ENCODE peak calls at places on chromosomes 6 and 20, in eight cellular contexts. V is CD4-positive, CD25-positive, alpha-beta regulatory T cell; G is mesenchymal stem cell; U is cardiac muscle cell; X is left ventricle myocardium inferior; S is adrenal gland; E is heart right ventricle; N is transverse colon. C is an unnamed sample.

GRCh38 chr6:44569931-44570385 is 182.5 kb downstream of the CDC5L start:
- DNase-seq in X (peak; percentile 67), U (peak; percentile 63), E (peak; percentile 37), S (peak; percentile 26), G (no peak), V (no peak), N (peak; percentile 18), C (no peak)

GRCh38 chr6:168016756-168017525 is 19.5 kb downstream of the KIF25 start:
- DNase-seq in U (peak; percentile 65), N (no peak), S (no peak), X (no peak), V (no peak), G (no peak), E (no peak), C (peak; percentile 43)

GRCh38 chr6:66930559-66931290 is 1223.7 kb upstream of the EYS start:
- DNase-seq in E (no peak), V (no peak), N (no peak), U (peak; percentile 55), S (no peak), G (peak; percentile 15), X (no peak), C (peak; percentile 47)

GRCh38 chr6:124741341-124741740 is 220.9 kb upstream of the RNF217 start:
- DNase-seq in S (no peak), E (no peak), U (no peak), V (no peak), G (no peak), X (no peak), N (no peak), C (peak; percentile 85)

GRCh38 chr20:63202811-63203526 is 13.0 kb downstream of the YTHDF1 start:
- DNase-seq in U (no peak), N (no peak), S (no peak), X (no peak), V (no peak), G (no peak), E (no peak), C (no peak)

GRCh38 chr6:89596484-89596883 is 42.1 kb downstream of the LYRM2 start:
- DNase-seq in N (no peak), E (no peak), S (no peak), X (no peak), G (no peak), V (no peak), U (no peak), C (peak; percentile 21)

GRCh38 chr20:10591956-10592521 is 81.8 kb downstream of the JAG1 start:
- DNase-seq in X (no peak), U (no peak), S (no peak), V (no peak), G (no peak), N (no peak), E (no peak), C (no peak)

GRCh38 chr6:134512946-134513345 is 195.0 kb upstream of the SGK1 start:
- DNase-seq in U (peak; percentile 43), S (peak; percentile 45), E (peak; percentile 53), N (no peak), X (peak; percentile 64), V (no peak), G (no peak), C (no peak)

GRCh38 chr20:62774076-62774714 is 22.1 kb upstream of the MRGBP start:
- DNase-seq in X (no peak), U (no peak), V (no peak), G (no peak), N (no peak), S (no peak), E (no peak), C (no peak)

GRCh38 chr20:38250607-38251006 is 9.9 kb downstream of the KIAA1755 start:
- DNase-seq in G (no peak), V (no peak), S (no peak), X (no peak), E (no peak), N (no peak), U (no peak), C (no peak)

GRCh38 chr6:11710221-11710836 is 68.3 kb downstream of the ADTRP start:
- DNase-seq in G (no peak), E (no peak), N (no peak), U (no peak), S (no peak), X (no peak), V (peak; percentile 58), C (peak; percentile 33)

GRCh38 chr6:46378882-46379405 is 112.3 kb downstream of the RCAN2 start:
- DNase-seq in X (no peak), N (no peak), E (no peak), V (no peak), S (no peak), U (no peak), G (no peak), C (no peak)

GRCh38 chr20:48056218-48056617 is 270.9 kb upstream of the SULF2 start:
- DNase-seq in V (no peak), S (no peak), U (no peak), X (no peak), G (no peak), E (no peak), N (no peak), C (no peak)

GRCh38 chr6:20454201-20454824 is 52.6 kb downstream of the E2F3 start:
- DNase-seq in X (no peak), V (peak; percentile 54), G (no peak), S (no peak), U (no peak), E (no peak), N (no peak), C (no peak)

GRCh38 chr20:32007787-32008616 is 2.2 kb upstream of the CCM2L start:
- DNase-seq in S (peak; percentile 26), E (peak; percentile 58), X (peak; percentile 58), N (no peak), U (peak; percentile 50), V (no peak), G (no peak), C (no peak)

GRCh38 chr6:4599924-4600323 is 176.3 kb upstream of the CDYL start:
- DNase-seq in U (peak; percentile 84), G (peak; percentile 86), X (no peak), E (no peak), V (no peak), N (no peak), S (no peak), C (peak; percentile 100)

GRCh38 chr6:51303313-51303712 is 484.6 kb downstream of the TFAP2B start:
- DNase-seq in N (no peak), E (no peak), X (no peak), U (no peak), V (no peak), G (no peak), S (no peak), C (no peak)

GRCh38 chr6:42017021-42017643 is 33.2 kb upstream of the TAF8 start:
- DNase-seq in G (peak; percentile 90), E (no peak), U (peak; percentile 82), N (no peak), S (peak; percentile 67), V (no peak), X (no peak), C (peak; percentile 63)

GRCh38 chr20:54665812-54666211 is 190.4 kb downstream of the DOK5 start:
- DNase-seq in X (no peak), V (no peak), N (no peak), U (no peak), E (no peak), G (no peak), S (no peak), C (no peak)

GRCh38 chr20:17491041-17491440 is 40.1 kb downstream of the BFSP1 start:
- DNase-seq in X (no peak), N (no peak), G (no peak), S (no peak), E (no peak), U (no peak), V (no peak), C (no peak)

GRCh38 chr20:33401042-33401921 is at the start of gene CDK5RAP1:
- DNase-seq in X (peak; percentile 84), U (peak; percentile 94), V (peak; percentile 85), S (peak; percentile 87), G (peak; percentile 93), N (peak; percentile 88), E (peak; percentile 80), C (peak; percentile 77)

DNA sequence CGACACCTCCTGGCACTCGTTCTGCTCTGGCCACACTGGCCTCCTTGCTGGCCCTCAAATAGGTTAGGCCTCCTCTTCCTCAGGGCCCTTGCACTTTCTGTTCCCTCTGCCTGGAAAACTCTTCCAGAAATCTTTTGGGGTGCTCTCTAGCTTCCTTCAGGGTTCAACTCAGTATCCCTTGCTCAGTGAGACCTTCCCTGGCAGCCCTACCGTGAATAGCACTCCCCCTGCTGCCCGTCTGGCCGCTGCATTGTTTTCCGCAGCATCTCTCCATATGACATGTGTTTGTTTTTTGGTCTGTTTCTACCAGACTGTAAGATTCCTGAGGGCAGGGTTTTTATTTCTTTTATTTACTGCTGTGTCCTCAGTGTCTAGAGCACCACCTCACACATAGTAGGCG is 6.7 kb downstream of the DDX27 start:
- DNase-seq in X (no peak), V (no peak), G (no peak), N (no peak), U (no peak), S (no peak), E (no peak), C (no peak)
- H3K36me3 ChIP-seq in X (peaks cover 95% of the 10 kb centered on the region), V (peaks cover 87% of the 10 kb centered on the region), G (peaks cover 79% of the 10 kb centered on the region), N (peaks cover 84% of the 10 kb centered on the region), U (peaks cover 38% of the 10 kb centered on the region), S (no peaks in the 10 kb centered on the region), E (peaks cover 97% of the 10 kb centered on the region), C (peaks cover 45% of the 10 kb centered on the region)

GRCh38 chr6:30610065-30610464 is 7.0 kb downstream of the PPP1R10 start:
- DNase-seq in X (no peak), V (no peak), U (no peak), S (no peak), E (no peak), G (no peak), N (no peak), C (no peak)
- H3K36me3 ChIP-seq in X (peaks cover 46% of the 10 kb centered on the region), V (peaks cover 49% of the 10 kb centered on the region), U (peaks cover 36% of the 10 kb centered on the region), S (no peaks in the 10 kb centered on the region), E (peaks cover 45% of the 10 kb centered on the region), G (peaks cover 19% of the 10 kb centered on the region), N (peaks cover 44% of the 10 kb centered on the region), C (peaks cover 16% of the 10 kb centered on the region)

DNA sequence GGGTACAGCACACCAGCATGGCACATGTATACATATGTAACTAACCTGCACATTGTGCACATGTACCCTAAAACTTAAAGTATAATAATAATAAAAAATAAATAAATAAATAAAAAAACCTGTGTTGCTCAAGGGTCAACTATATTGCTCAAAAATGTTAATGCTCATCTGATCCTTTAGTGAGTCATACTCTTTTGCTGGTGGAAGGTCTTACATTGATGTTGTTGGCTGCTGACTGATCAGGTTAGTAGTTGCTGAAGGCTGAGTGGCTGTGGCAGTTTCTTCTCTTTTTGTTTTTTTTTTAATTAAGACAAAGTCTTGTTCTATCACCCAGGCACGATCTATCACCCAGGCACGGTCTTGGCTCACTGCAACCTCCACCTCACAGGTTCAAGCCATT is 29.6 kb upstream of the SMIM26 start:
- DNase-seq in N (no peak), V (no peak), X (no peak), G (no peak), E (no peak), S (no peak), U (peak; percentile 6), C (peak; percentile 76)
- H3K36me3 ChIP-seq in N (peaks cover 36% of the 10 kb centered on the region), V (peaks cover 73% of the 10 kb centered on the region), X (peaks cover 85% of the 10 kb centered on the region), G (peaks cover 15% of the 10 kb centered on the region), E (peaks cover 84% of the 10 kb centered on the region), S (no peaks in the 10 kb centered on the region), U (peaks cover 47% of the 10 kb centered on the region), C (peaks cover 18% of the 10 kb centered on the region)

DNA sequence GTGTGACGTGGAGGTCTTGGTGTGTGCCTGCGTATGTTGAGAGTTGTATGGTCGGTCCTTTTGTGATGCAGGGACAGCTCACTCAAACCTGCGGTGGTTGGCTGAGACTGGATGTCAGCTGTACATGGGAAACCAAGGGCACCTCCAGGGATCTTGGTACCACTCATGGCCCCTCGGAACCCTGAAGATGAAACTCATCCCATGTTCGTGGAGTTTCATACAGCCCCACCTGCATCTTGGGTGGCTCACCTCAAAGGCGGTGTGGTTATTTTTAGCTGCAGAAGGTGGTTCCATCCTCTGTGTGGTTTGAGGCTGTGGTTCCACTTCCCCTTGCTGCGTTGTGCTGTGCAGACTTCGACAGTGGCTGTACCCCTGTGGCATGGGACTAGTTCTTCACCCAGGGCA is 52.6 kb upstream of the SLC22A1 start:
- DNase-seq in X (no peak), G (no peak), E (no peak), S (no peak), U (no peak), V (peak; percentile 16), N (peak; percentile 44), C (no peak)
- H3K36me3 ChIP-seq in X (peaks cover 94% of the 10 kb centered on the region), G (peaks cover 79% of the 10 kb centered on the region), E (peaks cover 92% of the 10 kb centered on the region), S (no peaks in the 10 kb centered on the region), U (peaks cover 42% of the 10 kb centered on the region), V (peaks cover 78% of the 10 kb centered on the region), N (peaks cover 44% of the 10 kb centered on the region), C (peaks cover 52% of the 10 kb centered on the region)

C was measured in bronchial epithelial cell.